ENCODE peak calls at places on chromosomes 4 and X, in six cellular contexts. One of them, this sample, is unnamed.

GRCh38 chrX:51456246-51456645 is 40.1 kb downstream of the NUDT11 start:
- DNase-seq in endodermal cell: peak
- DNase-seq in heart right ventricle: no peak
- DNase-seq in DND-41: no peak
- DNase-seq in fibroblast of pulmonary artery: no peak
- DNase-seq in mammary epithelial cell: no peak
- DNase-seq in this sample: no peak

GRCh38 chr4:159267023-159267939 is 164.4 kb downstream of the RAPGEF2 start:
- DNase-seq in endodermal cell: no peak
- DNase-seq in heart right ventricle: no peak
- DNase-seq in DND-41: no peak
- DNase-seq in fibroblast of pulmonary artery: peak
- DNase-seq in mammary epithelial cell: no peak
- DNase-seq in this sample: no peak

GRCh38 chr4:476501-476900 is 22.5 kb downstream of the ZNF721 start:
- DNase-seq in endodermal cell: no peak
- DNase-seq in heart right ventricle: no peak
- DNase-seq in DND-41: no peak
- DNase-seq in fibroblast of pulmonary artery: peak
- DNase-seq in mammary epithelial cell: peak
- DNase-seq in this sample: no peak

GRCh38 chrX:18441780-18442367 is 16.5 kb downstream of the CDKL5 start:
- DNase-seq in endodermal cell: peak
- DNase-seq in heart right ventricle: no peak
- DNase-seq in DND-41: no peak
- DNase-seq in fibroblast of pulmonary artery: no peak
- DNase-seq in mammary epithelial cell: no peak
- DNase-seq in this sample: no peak

GRCh38 chrX:118373538-118373937 is 27.6 kb downstream of the WDR44 start:
- DNase-seq in endodermal cell: no peak
- DNase-seq in heart right ventricle: no peak
- DNase-seq in DND-41: no peak
- DNase-seq in fibroblast of pulmonary artery: peak
- DNase-seq in mammary epithelial cell: no peak
- DNase-seq in this sample: no peak

GRCh38 chrX:47645530-47645929 is 4.8 kb downstream of the ELK1 start:
- DNase-seq in endodermal cell: no peak
- DNase-seq in heart right ventricle: no peak
- DNase-seq in DND-41: no peak
- DNase-seq in fibroblast of pulmonary artery: no peak
- DNase-seq in mammary epithelial cell: peak
- DNase-seq in this sample: no peak

GRCh38 chrX:37378399-37378798 is 29.2 kb downstream of the PRRG1 start:
- DNase-seq in endodermal cell: no peak
- DNase-seq in heart right ventricle: no peak
- DNase-seq in DND-41: no peak
- DNase-seq in fibroblast of pulmonary artery: peak
- DNase-seq in mammary epithelial cell: no peak
- DNase-seq in this sample: no peak

GRCh38 chrX:130654409-130654970 is 248.5 kb downstream of the ENOX2 start:
- DNase-seq in endodermal cell: no peak
- DNase-seq in heart right ventricle: no peak
- DNase-seq in DND-41: no peak
- DNase-seq in fibroblast of pulmonary artery: peak
- DNase-seq in mammary epithelial cell: no peak
- DNase-seq in this sample: no peak

GRCh38 chr4:46931981-46932380 is 22.9 kb upstream of the COX7B2 start:
- DNase-seq in endodermal cell: peak
- DNase-seq in heart right ventricle: peak
- DNase-seq in DND-41: peak
- DNase-seq in fibroblast of pulmonary artery: peak
- DNase-seq in mammary epithelial cell: peak
- DNase-seq in this sample: no peak

GRCh38 chr4:56298210-56298609 is 89.1 kb downstream of the AASDH start:
- DNase-seq in endodermal cell: no peak
- DNase-seq in heart right ventricle: no peak
- DNase-seq in DND-41: no peak
- DNase-seq in fibroblast of pulmonary artery: no peak
- DNase-seq in mammary epithelial cell: no peak
- DNase-seq in this sample: no peak

GRCh38 chr4:32032136-32032672 is 1312.0 kb downstream of the PCDH7 start:
- DNase-seq in endodermal cell: no peak
- DNase-seq in heart right ventricle: no peak
- DNase-seq in DND-41: no peak
- DNase-seq in fibroblast of pulmonary artery: no peak
- DNase-seq in mammary epithelial cell: no peak
- DNase-seq in this sample: no peak

GRCh38 chr4:132227349-132228165 is 921.5 kb upstream of the PCDH10 start:
- DNase-seq in endodermal cell: peak
- DNase-seq in heart right ventricle: no peak
- DNase-seq in DND-41: no peak
- DNase-seq in fibroblast of pulmonary artery: peak
- DNase-seq in mammary epithelial cell: peak
- DNase-seq in this sample: no peak

GRCh38 chr4:19983072-19983471 is 268.6 kb upstream of the SLIT2 start:
- DNase-seq in endodermal cell: no peak
- DNase-seq in heart right ventricle: no peak
- DNase-seq in DND-41: no peak
- DNase-seq in fibroblast of pulmonary artery: peak
- DNase-seq in mammary epithelial cell: peak
- DNase-seq in this sample: no peak

GRCh38 chrX:49250578-49250977 is 13.9 kb downstream of the FOXP3 start:
- DNase-seq in endodermal cell: no peak
- DNase-seq in heart right ventricle: no peak
- DNase-seq in DND-41: no peak
- DNase-seq in fibroblast of pulmonary artery: no peak
- DNase-seq in mammary epithelial cell: no peak
- DNase-seq in this sample: no peak

GRCh38 chr4:78293348-78293747 is 236.2 kb downstream of the FRAS1 start:
- DNase-seq in endodermal cell: no peak
- DNase-seq in heart right ventricle: no peak
- DNase-seq in DND-41: no peak
- DNase-seq in fibroblast of pulmonary artery: peak
- DNase-seq in mammary epithelial cell: no peak
- DNase-seq in this sample: no peak

GRCh38 chr4:177001271-177002175 is 208.8 kb upstream of the VEGFC start:
- DNase-seq in endodermal cell: no peak
- DNase-seq in heart right ventricle: no peak
- DNase-seq in DND-41: no peak
- DNase-seq in fibroblast of pulmonary artery: peak
- DNase-seq in mammary epithelial cell: peak
- DNase-seq in this sample: no peak

GRCh38 chr4:66373268-66373667 is 703.0 kb upstream of the EPHA5 start:
- DNase-seq in endodermal cell: no peak
- DNase-seq in heart right ventricle: no peak
- DNase-seq in DND-41: no peak
- DNase-seq in fibroblast of pulmonary artery: peak
- DNase-seq in mammary epithelial cell: no peak
- DNase-seq in this sample: no peak

GRCh38 chrX:153476628-153477027 is 6.3 kb upstream of the HAUS7 start:
- DNase-seq in endodermal cell: no peak
- DNase-seq in heart right ventricle: peak
- DNase-seq in DND-41: no peak
- DNase-seq in fibroblast of pulmonary artery: peak
- DNase-seq in mammary epithelial cell: no peak
- DNase-seq in this sample: no peak

GRCh38 chr4:161929966-161930365 is 233.8 kb downstream of the FSTL5 start:
- DNase-seq in endodermal cell: no peak
- DNase-seq in heart right ventricle: no peak
- DNase-seq in DND-41: no peak
- DNase-seq in fibroblast of pulmonary artery: peak
- DNase-seq in mammary epithelial cell: peak
- DNase-seq in this sample: no peak

GRCh38 chrX:124086411-124086810 is 124.9 kb downstream of the STAG2 start:
- DNase-seq in endodermal cell: no peak
- DNase-seq in heart right ventricle: no peak
- DNase-seq in DND-41: no peak
- DNase-seq in fibroblast of pulmonary artery: no peak
- DNase-seq in mammary epithelial cell: no peak
- DNase-seq in this sample: no peak

GRCh38 chrX:39427492-39428289 is 626.4 kb downstream of the MID1IP1 start:
- DNase-seq in endodermal cell: no peak
- DNase-seq in heart right ventricle: no peak
- DNase-seq in DND-41: no peak
- DNase-seq in fibroblast of pulmonary artery: peak
- DNase-seq in mammary epithelial cell: peak
- DNase-seq in this sample: no peak

GRCh38 chr4:182015893-182016292 is 227.3 kb upstream of the TENM3 start:
- DNase-seq in endodermal cell: no peak
- DNase-seq in heart right ventricle: no peak
- DNase-seq in DND-41: no peak
- DNase-seq in fibroblast of pulmonary artery: no peak
- DNase-seq in mammary epithelial cell: peak
- DNase-seq in this sample: no peak

GRCh38 chr4:137806420-137806819 is 274.1 kb upstream of the PCDH18 start:
- DNase-seq in endodermal cell: no peak
- DNase-seq in heart right ventricle: no peak
- DNase-seq in DND-41: no peak
- DNase-seq in fibroblast of pulmonary artery: no peak
- DNase-seq in mammary epithelial cell: no peak
- DNase-seq in this sample: no peak

GRCh38 chr4:137804906-137805511 is 272.7 kb upstream of the PCDH18 start:
- DNase-seq in endodermal cell: no peak
- DNase-seq in heart right ventricle: no peak
- DNase-seq in DND-41: no peak
- DNase-seq in fibroblast of pulmonary artery: no peak
- DNase-seq in mammary epithelial cell: no peak
- DNase-seq in this sample: no peak
- H3K4me3 ChIP-seq in endodermal cell: no peak
- H3K4me3 ChIP-seq in heart right ventricle: no peak
- H3K4me3 ChIP-seq in DND-41: no peak
- H3K4me3 ChIP-seq in fibroblast of pulmonary artery: no peak
- H3K4me3 ChIP-seq in mammary epithelial cell: no peak
- H3K4me3 ChIP-seq in this sample: no peak

GRCh38 chr4:5980436-5981155 is 37.6 kb downstream of the C4orf50 start:
- DNase-seq in endodermal cell: peak
- DNase-seq in heart right ventricle: no peak
- DNase-seq in DND-41: no peak
- DNase-seq in fibroblast of pulmonary artery: peak
- DNase-seq in mammary epithelial cell: no peak
- DNase-seq in this sample: peak
- TF ChIP-seq CTCF in endodermal cell: peak
- TF ChIP-seq CTCF in heart right ventricle: no peak
- TF ChIP-seq CTCF in DND-41: no peak
- TF ChIP-seq CTCF in fibroblast of pulmonary artery: no peak
- TF ChIP-seq CTCF in mammary epithelial cell: no peak
- TF ChIP-seq CTCF in this sample: peak

GRCh38 chr4:95363966-95364365 is 184.8 kb downstream of the UNC5C start:
- DNase-seq in endodermal cell: no peak
- DNase-seq in heart right ventricle: no peak
- DNase-seq in DND-41: no peak
- DNase-seq in fibroblast of pulmonary artery: peak
- DNase-seq in mammary epithelial cell: peak
- DNase-seq in this sample: no peak

GRCh38 chr4:95363579-95363965 is 185.2 kb downstream of the UNC5C start:
- DNase-seq in endodermal cell: no peak
- DNase-seq in heart right ventricle: no peak
- DNase-seq in DND-41: no peak
- DNase-seq in fibroblast of pulmonary artery: no peak
- DNase-seq in mammary epithelial cell: no peak
- DNase-seq in this sample: no peak

GRCh38 chr4:95371457-95372179 is 177.2 kb downstream of the UNC5C start:
- DNase-seq in endodermal cell: no peak
- DNase-seq in heart right ventricle: no peak
- DNase-seq in DND-41: no peak
- DNase-seq in fibroblast of pulmonary artery: no peak
- DNase-seq in mammary epithelial cell: no peak
- DNase-seq in this sample: no peak

GRCh38 chr4:95362906-95363578 is 185.7 kb downstream of the UNC5C start:
- DNase-seq in endodermal cell: peak
- DNase-seq in heart right ventricle: no peak
- DNase-seq in DND-41: no peak
- DNase-seq in fibroblast of pulmonary artery: peak
- DNase-seq in mammary epithelial cell: peak
- DNase-seq in this sample: no peak

DNA sequence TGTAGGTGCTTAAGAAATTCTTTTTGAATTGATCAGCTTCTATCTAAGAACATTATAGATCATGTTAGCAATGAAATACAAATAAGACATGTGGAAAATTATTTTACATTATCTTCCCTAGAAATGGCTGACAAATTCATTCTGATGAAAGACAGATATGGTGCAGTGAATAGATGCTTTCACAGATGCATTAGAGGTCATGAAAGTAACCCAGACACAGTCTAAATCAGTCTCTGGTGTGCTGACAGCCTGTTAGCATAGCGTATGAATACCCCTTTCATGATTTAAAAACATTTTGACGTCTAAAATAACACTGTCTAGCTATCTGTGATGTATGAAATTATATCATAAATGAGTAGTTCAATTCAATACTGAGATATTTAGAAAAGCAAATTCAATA is 180.9 kb downstream of the UNC5C start:
- DNase-seq in endodermal cell: no peak
- DNase-seq in heart right ventricle: no peak
- DNase-seq in DND-41: no peak
- DNase-seq in fibroblast of pulmonary artery: no peak
- DNase-seq in mammary epithelial cell: no peak
- DNase-seq in this sample: no peak
- H3K4me3 ChIP-seq in endodermal cell: no peak
- H3K4me3 ChIP-seq in heart right ventricle: no peak
- H3K4me3 ChIP-seq in DND-41: no peak
- H3K4me3 ChIP-seq in fibroblast of pulmonary artery: no peak
- H3K4me3 ChIP-seq in mammary epithelial cell: no peak
- H3K4me3 ChIP-seq in this sample: no peak

GRCh38 chr4:67869580-67870190 is 14.1 kb downstream of the TMPRSS11D start:
- DNase-seq in endodermal cell: no peak
- DNase-seq in heart right ventricle: no peak
- DNase-seq in DND-41: no peak
- DNase-seq in fibroblast of pulmonary artery: no peak
- DNase-seq in mammary epithelial cell: no peak
- DNase-seq in this sample: no peak

GRCh38 chr4:67877086-67877485 is 6.7 kb downstream of the TMPRSS11D start:
- DNase-seq in endodermal cell: no peak
- DNase-seq in heart right ventricle: no peak
- DNase-seq in DND-41: no peak
- DNase-seq in fibroblast of pulmonary artery: no peak
- DNase-seq in mammary epithelial cell: no peak
- DNase-seq in this sample: no peak

GRCh38 chr4:67875011-67875410 is 8.8 kb downstream of the TMPRSS11D start:
- DNase-seq in endodermal cell: no peak
- DNase-seq in heart right ventricle: no peak
- DNase-seq in DND-41: no peak
- DNase-seq in fibroblast of pulmonary artery: peak
- DNase-seq in mammary epithelial cell: no peak
- DNase-seq in this sample: no peak

GRCh38 chr4:67873116-67873515 is 10.7 kb downstream of the TMPRSS11D start:
- DNase-seq in endodermal cell: no peak
- DNase-seq in heart right ventricle: no peak
- DNase-seq in DND-41: no peak
- DNase-seq in fibroblast of pulmonary artery: no peak
- DNase-seq in mammary epithelial cell: no peak
- DNase-seq in this sample: no peak

DNA sequence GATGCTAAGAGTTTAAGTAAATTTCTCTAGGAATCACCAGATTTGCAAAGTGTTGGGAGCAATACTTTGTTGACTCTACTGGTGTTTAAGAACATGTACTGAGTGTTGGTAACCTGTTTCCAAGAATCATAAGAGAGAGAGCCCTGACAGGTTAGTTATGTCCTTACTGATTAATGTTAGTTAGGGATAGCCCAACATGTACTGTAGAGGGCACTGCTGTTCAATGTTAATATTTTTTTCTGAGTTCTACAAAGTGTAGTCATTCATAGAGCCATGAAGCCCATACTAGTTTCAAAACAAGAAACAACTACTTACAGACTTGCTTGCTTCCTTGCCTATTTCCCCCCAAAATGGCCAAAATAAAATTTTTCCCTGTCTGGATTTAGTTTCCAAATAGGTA is 11.9 kb downstream of the TMPRSS11D start:
- DNase-seq in endodermal cell: no peak
- DNase-seq in heart right ventricle: no peak
- DNase-seq in DND-41: no peak
- DNase-seq in fibroblast of pulmonary artery: peak
- DNase-seq in mammary epithelial cell: peak
- DNase-seq in this sample: no peak
- TF ChIP-seq CTCF in endodermal cell: peak
- TF ChIP-seq CTCF in heart right ventricle: peak
- TF ChIP-seq CTCF in DND-41: peak
- TF ChIP-seq CTCF in fibroblast of pulmonary artery: peak
- TF ChIP-seq CTCF in mammary epithelial cell: peak
- TF ChIP-seq CTCF in this sample: peak